ENCODE peak calls at places on chromosomes 16 and 17, in seven cellular contexts. J, D, N, U, T, E and R are unnamed samples.

GRCh38 chr17:51617876-51618455 is 357.6 kb downstream of the UTP18 start:
- DNase-seq in D (no peak), J (no peak), E (no peak), U (no peak), N (no peak), T (no peak), R (no peak)

GRCh38 chr17:39963826-39964225 is 1.0 kb downstream of the GSDMA start:
- DNase-seq in E (no peak), U (no peak), T (no peak), J (no peak), D (no peak), N (no peak), R (no peak)

GRCh38 chr16:81697321-81697885 is 81.7 kb upstream of the PLCG2 start:
- DNase-seq in D (peak), E (no peak), J (peak), N (peak), U (peak), T (peak), R (no peak)

GRCh38 chr17:8889458-8890210 is 22.2 kb upstream of the PIK3R6 start:
- DNase-seq in J (no peak), N (no peak), D (no peak), E (no peak), U (no peak), T (no peak), R (no peak)

GRCh38 chr17:61634942-61635538 is 44.0 kb upstream of the NACA2 start:
- DNase-seq in T (no peak), N (no peak), J (no peak), E (no peak), U (no peak), D (no peak), R (no peak)

GRCh38 chr16:30570621-30571443 is 682 bp downstream of the ZNF688 start:
- DNase-seq in D (peak), U (peak), J (peak), E (no peak), N (peak), T (no peak), R (peak)

GRCh38 chr16:54519161-54519685 is 232.6 kb upstream of the IRX3 start:
- DNase-seq in U (no peak), D (no peak), E (no peak), J (peak), N (no peak), T (no peak), R (no peak)

GRCh38 chr17:61280338-61280737 is 119.3 kb upstream of the TBX2 start:
- DNase-seq in T (no peak), U (no peak), J (no peak), E (no peak), N (no peak), D (no peak), R (no peak)

GRCh38 chr17:83057793-83058477 is 21.5 kb upstream of the METRNL start:
- DNase-seq in N (no peak), E (no peak), U (no peak), D (no peak), T (no peak), J (no peak), R (no peak)

GRCh38 chr16:25035494-25036405 is 20.6 kb upstream of the ARHGAP17 start:
- DNase-seq in E (no peak), U (no peak), N (peak), T (no peak), D (no peak), J (no peak), R (no peak)

GRCh38 chr16:74296465-74297295 is at the start of gene PSMD7:
- DNase-seq in U (peak), N (peak), D (peak), E (peak), J (peak), T (peak), R (peak)

GRCh38 chr17:28675980-28676379 is 14.0 kb downstream of the SUPT6H start:
- DNase-seq in E (peak), T (no peak), U (no peak), D (peak), N (no peak), J (no peak), R (no peak)

GRCh38 chr17:59706900-59707181 is 389 bp downstream of the PTRH2 start:
- DNase-seq in U (no peak), J (no peak), D (no peak), N (no peak), T (no peak), E (peak), R (no peak)

GRCh38 chr16:69444873-69445517 is 20.6 kb downstream of the CYB5B start:
- DNase-seq in N (peak), J (peak), D (no peak), E (no peak), T (no peak), U (no peak), R (no peak)

GRCh38 chr17:79791354-79792123 is 5.3 kb downstream of the CBX8 start:
- DNase-seq in U (peak), D (peak), T (no peak), N (no peak), J (no peak), E (no peak), R (no peak)

GRCh38 chr17:6303664-6304063 is 131.3 kb downstream of the AIPL1 start:
- DNase-seq in J (peak), D (peak), E (no peak), T (no peak), U (peak), N (no peak), R (peak)

GRCh38 chr16:48720266-48720665 is 110.3 kb upstream of the N4BP1 start:
- DNase-seq in J (no peak), E (peak), U (peak), D (peak), N (peak), T (peak), R (peak)

GRCh38 chr16:69266334-69267063 is 44.7 kb upstream of the VPS4A start:
- DNase-seq in U (no peak), N (no peak), D (no peak), T (no peak), J (no peak), E (no peak), R (no peak)

GRCh38 chr17:78318843-78319242 is 41.0 kb downstream of the SOCS3 start:
- DNase-seq in U (no peak), D (no peak), J (no peak), T (no peak), E (no peak), N (no peak), R (no peak)

GRCh38 chr17:78316115-78316866 is 43.6 kb downstream of the SOCS3 start:
- DNase-seq in T (no peak), N (no peak), J (no peak), U (peak), E (no peak), D (peak), R (no peak)

GRCh38 chr17:78318407-78318806 is 41.5 kb downstream of the SOCS3 start:
- DNase-seq in U (no peak), J (no peak), D (no peak), N (no peak), E (no peak), T (no peak), R (no peak)

GRCh38 chr17:78316867-78317816 is 42.7 kb downstream of the SOCS3 start:
- DNase-seq in N (peak), J (peak), D (peak), E (no peak), T (peak), U (peak), R (no peak)

GRCh38 chr17:78317817-78318400 is 42.0 kb downstream of the SOCS3 start:
- DNase-seq in N (no peak), E (no peak), D (no peak), U (no peak), J (no peak), T (no peak), R (no peak)
- H2AK5ac ChIP-seq in N (peak), E (no peak), D (peak), U (no peak), J (peak), T (peak), R (peak)

GRCh38 chr17:81903415-81903831 is 1.4 kb downstream of the NPB start:
- DNase-seq in T (no peak), E (no peak), U (no peak), N (no peak), D (no peak), J (no peak), R (no peak)
- H3K4ac ChIP-seq in T (peak), E (no peak), U (no peak), N (no peak), D (no peak), J (no peak), R (no peak)

GRCh38 chr16:89791278-89791995 is 25.0 kb downstream of the FANCA start:
- DNase-seq in N (no peak), T (no peak), U (no peak), D (no peak), E (no peak), J (no peak), R (no peak)
- H2BK120ac ChIP-seq in N (no peak), T (no peak), U (no peak), D (no peak), E (no peak), J (no peak), R (no peak)

GRCh38 chr17:76736349-76737081 is 616 bp downstream of the SRSF2 start:
- DNase-seq in N (peak), J (peak), U (peak), E (peak), D (peak), T (no peak), R (peak)

GRCh38 chr17:76737676-76738467 is at the start of gene MFSD11:
- DNase-seq in J (peak), D (peak), T (peak), N (peak), E (peak), U (peak), R (peak)

GRCh38 chr17:76740329-76741118 is 2.6 kb downstream of the MFSD11 start:
- DNase-seq in J (peak), E (no peak), T (no peak), D (no peak), N (peak), U (no peak), R (no peak)

GRCh38 chr17:76737082-76737675 is at the start of gene SRSF2:
- DNase-seq in T (peak), J (peak), D (peak), U (peak), E (peak), N (peak), R (peak)

DNA sequence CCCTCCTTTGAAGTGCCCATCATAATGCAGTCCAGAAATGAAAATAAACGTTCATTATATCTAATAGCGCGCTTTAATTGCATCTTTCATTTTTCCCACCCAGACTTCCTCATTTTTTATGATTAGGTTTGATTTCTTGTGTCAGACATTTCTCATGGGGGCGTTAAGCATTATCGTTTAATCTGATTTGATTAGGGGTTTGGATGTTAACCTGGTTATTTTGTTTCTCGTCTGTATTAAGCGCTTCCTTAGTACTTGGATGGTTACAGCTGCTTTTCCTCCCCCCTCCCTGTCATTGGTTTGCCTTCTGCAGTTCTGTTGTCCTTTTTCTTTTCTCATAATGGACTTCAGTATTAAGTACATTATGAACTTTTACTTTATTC is 540 bp downstream of the MFSD11 start:
- DNase-seq in D (no peak), E (no peak), U (no peak), J (no peak), T (no peak), N (no peak), R (no peak)
- H2AK5ac ChIP-seq in D (no peak), E (no peak), U (no peak), J (no peak), T (no peak), N (no peak), R (no peak)

DNA sequence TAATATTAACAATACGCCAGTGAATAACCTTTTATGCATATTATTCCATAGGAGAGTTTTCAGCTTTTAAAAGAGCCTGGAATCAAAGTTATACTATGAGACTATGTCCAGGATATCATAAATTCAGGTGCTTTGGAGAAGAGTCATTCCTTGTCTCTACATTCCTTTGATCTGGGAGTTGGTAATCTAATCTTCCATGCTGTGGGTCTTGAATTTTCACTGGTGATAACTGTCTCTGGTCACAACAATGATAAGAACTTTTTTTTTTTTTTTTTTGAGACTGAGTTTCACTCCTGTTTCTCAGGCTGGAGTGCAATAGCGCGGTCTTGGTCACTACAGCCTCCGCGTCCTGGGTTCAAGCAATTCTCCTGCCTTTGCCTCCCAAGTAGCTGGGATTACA is 50.8 kb downstream of the CHD9 start:
- DNase-seq in N (no peak), E (no peak), D (peak), T (no peak), U (no peak), J (no peak), R (no peak)
- H3K4ac ChIP-seq in N (no peak), E (no peak), D (no peak), T (no peak), U (no peak), J (no peak), R (no peak)

GRCh38 chr16:19817875-19818274 is 66.8 kb downstream of the GPRC5B start:
- DNase-seq in T (no peak), E (no peak), D (no peak), J (no peak), U (no peak), N (no peak), R (no peak)

GRCh38 chr16:19817122-19817521 is 67.5 kb downstream of the GPRC5B start:
- DNase-seq in N (no peak), D (peak), U (no peak), T (no peak), E (no peak), J (no peak), R (no peak)

GRCh38 chr16:19812986-19813385 is 71.7 kb downstream of the GPRC5B start:
- DNase-seq in E (no peak), U (no peak), J (no peak), N (no peak), D (no peak), T (no peak), R (no peak)

GRCh38 chr16:19810817-19811731 is 73.6 kb downstream of the GPRC5B start:
- DNase-seq in N (peak), T (no peak), E (peak), U (no peak), J (peak), D (no peak), R (no peak)

DNA sequence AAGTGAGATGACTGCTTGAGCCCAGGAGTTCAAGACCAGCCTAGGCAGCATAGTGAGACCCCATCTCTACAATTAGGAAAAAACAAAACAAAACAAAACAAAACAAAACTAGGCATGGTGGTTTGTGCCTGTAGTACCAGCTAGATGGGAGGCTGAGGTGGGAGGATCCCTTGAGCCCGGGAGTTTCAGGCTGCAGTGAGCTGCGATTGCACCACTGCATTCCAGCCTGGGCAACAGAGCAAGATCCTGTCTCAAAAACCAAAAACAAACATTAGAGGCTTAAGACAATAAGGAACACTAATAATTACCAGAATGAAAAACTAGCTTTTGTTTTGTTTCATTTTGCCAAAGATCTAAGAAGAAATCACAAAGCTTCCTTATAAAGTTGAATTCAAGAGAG is 69.2 kb downstream of the GPRC5B start:
- DNase-seq in J (no peak), T (no peak), E (no peak), U (no peak), D (no peak), N (no peak), R (no peak)
- H2BK120ac ChIP-seq in J (no peak), T (no peak), E (no peak), U (no peak), D (no peak), N (no peak), R (no peak)

DNA sequence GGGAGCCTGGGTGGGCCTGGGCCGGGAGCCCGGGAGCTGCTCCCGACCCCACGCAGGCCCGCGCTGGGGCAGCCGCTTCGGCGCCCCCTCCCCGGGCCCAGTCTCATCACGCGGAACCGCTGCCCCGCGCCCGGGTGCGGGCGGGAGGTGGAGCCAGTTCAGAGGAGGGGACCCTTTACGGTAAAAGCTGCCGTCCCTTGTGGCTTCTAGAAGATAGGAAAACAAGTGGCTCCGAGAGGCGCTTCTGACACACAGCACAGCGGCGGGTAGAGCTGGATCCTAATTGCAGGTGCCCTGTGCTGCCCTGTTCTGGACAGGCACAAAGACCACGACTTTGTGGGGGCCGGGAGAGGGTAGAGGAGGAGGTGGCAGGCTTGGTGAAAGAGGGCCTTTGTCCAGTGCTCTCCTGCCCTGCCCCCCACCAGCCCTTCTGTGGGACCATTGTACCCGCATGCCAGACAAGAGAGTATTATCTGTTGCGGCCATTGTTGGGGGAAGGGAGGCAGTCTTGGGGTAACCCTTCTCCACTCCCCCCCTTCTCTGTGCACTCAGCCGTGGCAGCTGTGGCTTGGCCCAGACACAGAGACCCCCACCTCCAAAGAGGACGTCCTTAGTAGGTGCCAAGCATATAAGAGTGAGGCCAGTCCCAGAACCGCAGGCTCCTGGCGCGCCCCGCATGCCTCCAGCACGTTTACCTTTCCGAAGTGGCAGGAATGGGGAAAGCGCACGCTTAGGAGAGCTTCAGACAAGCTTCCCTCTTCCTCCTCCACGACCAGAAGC is 736 bp downstream of the CNP start:
- DNase-seq in U (no peak), N (no peak), J (no peak), T (no peak), D (peak), E (no peak), R (no peak)
- H2AK5ac ChIP-seq in U (no peak), N (peak), J (peak), T (peak), D (no peak), E (no peak), R (peak)

GRCh38 chr16:28312327-28312726 is 20.0 kb downstream of the SBK1 start:
- DNase-seq in D (no peak), T (no peak), N (no peak), E (no peak), J (no peak), U (no peak), R (no peak)

GRCh38 chr16:28311413-28311812 is 19.1 kb downstream of the SBK1 start:
- DNase-seq in U (no peak), T (no peak), J (no peak), D (no peak), E (no peak), N (no peak), R (no peak)

GRCh38 chr16:28310796-28311195 is 18.5 kb downstream of the SBK1 start:
- DNase-seq in N (no peak), J (no peak), T (no peak), U (no peak), D (no peak), E (no peak), R (no peak)

GRCh38 chr16:28313587-28313986 is 21.3 kb downstream of the SBK1 start:
- DNase-seq in U (no peak), N (no peak), E (no peak), J (no peak), D (no peak), T (no peak), R (no peak)

DNA sequence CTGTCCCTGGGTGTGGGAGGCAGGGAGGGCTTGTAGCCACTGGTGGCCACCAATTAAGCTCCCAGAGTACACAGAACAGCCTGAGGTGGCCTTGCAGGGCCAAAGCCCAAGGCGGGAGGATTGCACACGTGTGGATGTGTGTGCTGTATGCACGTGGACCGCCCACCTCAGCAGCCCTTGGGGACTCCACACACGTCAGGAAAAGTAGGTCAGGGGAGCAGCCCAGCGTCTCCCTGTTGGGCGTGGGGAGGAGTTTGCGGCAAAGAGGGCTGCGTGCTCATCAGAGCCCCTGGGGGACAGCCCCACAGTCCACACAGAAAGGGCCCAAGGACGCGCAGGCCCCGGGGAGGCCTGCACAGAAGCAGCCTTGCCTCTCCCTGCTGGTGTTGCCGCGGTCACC is 19.6 kb downstream of the SBK1 start:
- DNase-seq in J (no peak), T (no peak), U (no peak), N (no peak), E (no peak), D (no peak), R (no peak)
- H3K4ac ChIP-seq in J (no peak), T (no peak), U (no peak), N (no peak), E (no peak), D (no peak), R (no peak)

GRCh38 chr17:1868090-1868489 is 38.3 kb downstream of the RPA1 start:
- DNase-seq in D (no peak), J (no peak), N (no peak), E (no peak), T (no peak), U (no peak), R (no peak)
- H2BK120ac ChIP-seq in D (no peak), J (no peak), N (no peak), E (no peak), T (no peak), U (no peak), R (no peak)